ENCODE peak calls at places on chromosomes 7 and 10, in six cellular contexts. W, Q, Z, K, M and L are unnamed samples.

GRCh38 chr7:73985737-73986141 is 42.2 kb upstream of the ELN start:
- DNase-seq in K (no peak), M (no peak), Z (no peak), Q (no peak), W (no peak), L (no peak)

GRCh38 chr7:146054909-146055308 is 61.7 kb upstream of the CNTNAP2 start:
- DNase-seq in K (no peak), Q (no peak), W (no peak), Z (no peak), M (no peak), L (no peak)

GRCh38 chr10:87850742-87851205 is 12.6 kb downstream of the KLLN start:
- DNase-seq in Q (peak), K (peak), M (peak), Z (peak), W (no peak), L (no peak)

GRCh38 chr7:37342665-37343471 is 105.8 kb downstream of the ELMO1 start:
- DNase-seq in W (no peak), K (peak), Z (peak), M (no peak), Q (no peak), L (no peak)

GRCh38 chr7:36985866-36986402 is 261.6 kb upstream of the AOAH start:
- DNase-seq in K (no peak), M (no peak), Z (no peak), W (no peak), Q (no peak), L (no peak)

GRCh38 chr10:17454801-17455520 is 566 bp upstream of the ST8SIA6 start:
- DNase-seq in W (no peak), M (no peak), Q (no peak), K (no peak), Z (no peak), L (no peak)

GRCh38 chr7:44148961-44149550 is 7.9 kb upstream of the MYL7 start:
- DNase-seq in Z (no peak), M (no peak), Q (peak), W (no peak), K (no peak), L (no peak)

GRCh38 chr7:79734158-79734557 is 280.7 kb upstream of the MAGI2 start:
- DNase-seq in W (no peak), M (no peak), Q (no peak), K (no peak), Z (no peak), L (no peak)

GRCh38 chr10:55852850-55853249 is 508.2 kb downstream of the ZWINT start:
- DNase-seq in W (no peak), K (no peak), Q (no peak), M (no peak), Z (no peak), L (no peak)

GRCh38 chr10:122164028-122164601 is 107.0 kb upstream of the BTBD16 start:
- DNase-seq in M (no peak), Z (no peak), K (no peak), W (no peak), Q (no peak), L (no peak)

GRCh38 chr7:70710011-70710480 is 421.9 kb upstream of the GALNT17 start:
- DNase-seq in K (no peak), Z (no peak), Q (no peak), W (no peak), M (no peak), L (no peak)

GRCh38 chr10:18308600-18308999 is 168.4 kb downstream of the CACNB2 start:
- DNase-seq in K (no peak), M (no peak), Z (no peak), W (peak), Q (no peak), L (no peak)

GRCh38 chr10:31136951-31137885 is 105.6 kb upstream of the ZNF438 start:
- DNase-seq in M (peak), Q (no peak), Z (no peak), W (no peak), K (no peak), L (no peak)

GRCh38 chr10:124611738-124612137 is 132.4 kb downstream of the FAM53B start:
- DNase-seq in K (peak), Z (peak), Q (no peak), M (no peak), W (no peak), L (no peak)

GRCh38 chr10:79116363-79116762 is 47.6 kb downstream of the ZMIZ1 start:
- DNase-seq in Q (no peak), M (no peak), Z (peak), K (no peak), W (no peak), L (no peak)

GRCh38 chr10:124084693-124085092 is 8.7 kb downstream of the CHST15 start:
- DNase-seq in W (no peak), K (no peak), M (no peak), Z (no peak), Q (no peak), L (no peak)

GRCh38 chr10:123795846-123796590 is 95.6 kb downstream of the CPXM2 start:
- DNase-seq in W (peak), Z (no peak), Q (peak), K (no peak), M (no peak), L (no peak)